ENCODE peak calls at places on chromosomes 5 and 9, in four cellular contexts. One of them, this sample, is unnamed.

GRCh38 chr9:133930046-133931015 is 61.8 kb downstream of the VAV2 start:
- DNase-seq in H54: no peak
- DNase-seq in stimulated activated CD4-positive, alpha-beta T cell treated with anti-CD3 and anti-CD28 coated beads, Interleukin-12 subunit alpha, Interleukin-12 subunit beta, amount 100 ng/mL, for 4 hours: no peak
- DNase-seq in neural crest cell: no peak
- DNase-seq in this sample: no peak

GRCh38 chr5:156871212-156871611 is 21.1 kb downstream of the PPP1R2B start:
- DNase-seq in neural crest cell: no peak
- DNase-seq in stimulated activated CD4-positive, alpha-beta T cell treated with anti-CD3 and anti-CD28 coated beads, Interleukin-12 subunit alpha, Interleukin-12 subunit beta, amount 100 ng/mL, for 4 hours: no peak
- DNase-seq in H54: no peak
- DNase-seq in this sample: no peak

GRCh38 chr9:124121725-124122124 is 110.2 kb downstream of the LHX2 start:
- DNase-seq in neural crest cell: no peak
- DNase-seq in stimulated activated CD4-positive, alpha-beta T cell treated with anti-CD3 and anti-CD28 coated beads, Interleukin-12 subunit alpha, Interleukin-12 subunit beta, amount 100 ng/mL, for 4 hours: no peak
- DNase-seq in H54: no peak
- DNase-seq in this sample: no peak

GRCh38 chr5:5159282-5160108 is 19.4 kb downstream of the ADAMTS16 start:
- DNase-seq in H54: no peak
- DNase-seq in stimulated activated CD4-positive, alpha-beta T cell treated with anti-CD3 and anti-CD28 coated beads, Interleukin-12 subunit alpha, Interleukin-12 subunit beta, amount 100 ng/mL, for 4 hours: no peak
- DNase-seq in neural crest cell: no peak
- DNase-seq in this sample: no peak

GRCh38 chr9:107169796-107170195 is 113.3 kb upstream of the RAD23B start:
- DNase-seq in stimulated activated CD4-positive, alpha-beta T cell treated with anti-CD3 and anti-CD28 coated beads, Interleukin-12 subunit alpha, Interleukin-12 subunit beta, amount 100 ng/mL, for 4 hours: no peak
- DNase-seq in H54: no peak
- DNase-seq in neural crest cell: no peak
- DNase-seq in this sample: no peak

GRCh38 chr5:50786073-50786472 is 119.6 kb downstream of the PARP8 start:
- DNase-seq in H54: no peak
- DNase-seq in neural crest cell: no peak
- DNase-seq in stimulated activated CD4-positive, alpha-beta T cell treated with anti-CD3 and anti-CD28 coated beads, Interleukin-12 subunit alpha, Interleukin-12 subunit beta, amount 100 ng/mL, for 4 hours: no peak
- DNase-seq in this sample: no peak

GRCh38 chr5:175728885-175729828 is 71.3 kb downstream of the HRH2 start:
- DNase-seq in stimulated activated CD4-positive, alpha-beta T cell treated with anti-CD3 and anti-CD28 coated beads, Interleukin-12 subunit alpha, Interleukin-12 subunit beta, amount 100 ng/mL, for 4 hours: no peak
- DNase-seq in H54: no peak
- DNase-seq in neural crest cell: peak; percentile 27
- DNase-seq in this sample: no peak

GRCh38 chr5:7873216-7873615 is 4.3 kb downstream of the MTRR start:
- DNase-seq in stimulated activated CD4-positive, alpha-beta T cell treated with anti-CD3 and anti-CD28 coated beads, Interleukin-12 subunit alpha, Interleukin-12 subunit beta, amount 100 ng/mL, for 4 hours: no peak
- DNase-seq in H54: no peak
- DNase-seq in neural crest cell: no peak
- DNase-seq in this sample: no peak

GRCh38 chr9:22331533-22331932 is 115.1 kb upstream of the DMRTA1 start:
- DNase-seq in H54: no peak
- DNase-seq in stimulated activated CD4-positive, alpha-beta T cell treated with anti-CD3 and anti-CD28 coated beads, Interleukin-12 subunit alpha, Interleukin-12 subunit beta, amount 100 ng/mL, for 4 hours: no peak
- DNase-seq in neural crest cell: no peak
- DNase-seq in this sample: no peak

GRCh38 chr9:114097613-114098020 is 1.5 kb downstream of the KIF12 start:
- DNase-seq in neural crest cell: no peak
- DNase-seq in H54: no peak
- DNase-seq in stimulated activated CD4-positive, alpha-beta T cell treated with anti-CD3 and anti-CD28 coated beads, Interleukin-12 subunit alpha, Interleukin-12 subunit beta, amount 100 ng/mL, for 4 hours: no peak
- DNase-seq in this sample: no peak

GRCh38 chr5:172837640-172838039 is 3.6 kb downstream of the ERGIC1 start:
- DNase-seq in neural crest cell: no peak
- DNase-seq in stimulated activated CD4-positive, alpha-beta T cell treated with anti-CD3 and anti-CD28 coated beads, Interleukin-12 subunit alpha, Interleukin-12 subunit beta, amount 100 ng/mL, for 4 hours: no peak
- DNase-seq in H54: no peak
- DNase-seq in this sample: no peak

GRCh38 chr9:136118367-136119258 is at the start of gene TMEM250:
- DNase-seq in neural crest cell: peak; percentile 94
- DNase-seq in H54: peak; percentile 100
- DNase-seq in stimulated activated CD4-positive, alpha-beta T cell treated with anti-CD3 and anti-CD28 coated beads, Interleukin-12 subunit alpha, Interleukin-12 subunit beta, amount 100 ng/mL, for 4 hours: peak; percentile 96
- DNase-seq in this sample: peak; percentile 97

GRCh38 chr9:96245399-96245798 is 56.6 kb downstream of the HSD17B3 start:
- DNase-seq in neural crest cell: peak; percentile 19
- DNase-seq in H54: no peak
- DNase-seq in stimulated activated CD4-positive, alpha-beta T cell treated with anti-CD3 and anti-CD28 coated beads, Interleukin-12 subunit alpha, Interleukin-12 subunit beta, amount 100 ng/mL, for 4 hours: no peak
- DNase-seq in this sample: peak; percentile 34